ENCODE peak calls at places on chromosomes 12 and 14, in seven cellular contexts. O, X, S, F, K, U and I are unnamed samples.

GRCh38 chr14:30966415-30967363 is 58.8 kb upstream of the AP4S1 start:
- DNase-seq in U (no peak), X (no peak), S (peak), F (no peak), K (no peak), O (no peak), I (no peak)

GRCh38 chr14:69038449-69039286 is 59.6 kb upstream of the ACTN1 start:
- DNase-seq in F (no peak), S (no peak), X (no peak), U (no peak), O (no peak), K (no peak), I (peak)

GRCh38 chr14:106039400-106039799 is 513.0 kb downstream of the TMEM121 start:
- DNase-seq in O (no peak), U (peak), F (peak), X (no peak), K (no peak), S (peak), I (peak)

GRCh38 chr12:608921-609320 is 54.3 kb downstream of the NINJ2 start:
- DNase-seq in O (no peak), S (no peak), U (no peak), K (no peak), X (no peak), F (no peak), I (no peak)

GRCh38 chr12:129871991-129872969 is 31.5 kb downstream of the TMEM132D start:
- DNase-seq in O (no peak), S (no peak), X (no peak), K (no peak), F (no peak), U (no peak), I (no peak)

GRCh38 chr12:78293039-78293686 is 462.5 kb downstream of the NAV3 start:
- DNase-seq in X (no peak), F (no peak), S (no peak), O (no peak), U (no peak), K (peak), I (no peak)

GRCh38 chr12:127149226-127149964 is 1117.6 kb upstream of the TMEM132C start:
- DNase-seq in K (no peak), O (no peak), X (no peak), S (no peak), F (no peak), U (no peak), I (peak)

GRCh38 chr12:51240971-51241370 is 2.3 kb downstream of the DAZAP2 start:
- DNase-seq in F (no peak), X (no peak), U (no peak), S (no peak), K (no peak), O (no peak), I (no peak)

GRCh38 chr12:128930591-128930990 is 77.3 kb downstream of the GLT1D1 start:
- DNase-seq in O (no peak), X (no peak), F (no peak), S (no peak), U (no peak), K (no peak), I (no peak)

GRCh38 chr12:120015313-120015712 is 26.3 kb downstream of the BICDL1 start:
- DNase-seq in S (no peak), F (no peak), O (no peak), X (no peak), K (no peak), U (peak), I (no peak)

GRCh38 chr12:107884769-107885694 is 110.5 kb downstream of the ASCL4 start:
- DNase-seq in K (peak), S (peak), O (peak), U (no peak), X (peak), F (peak), I (peak)

GRCh38 chr12:43501705-43502104 is 50.3 kb downstream of the ADAMTS20 start:
- DNase-seq in K (no peak), U (no peak), F (peak), X (no peak), S (peak), O (no peak), I (peak)

GRCh38 chr12:103626498-103626897 is 39.4 kb downstream of the STAB2 start:
- DNase-seq in K (no peak), U (no peak), O (peak), X (no peak), F (no peak), S (no peak), I (peak)

GRCh38 chr12:6362383-6362782 is 13.0 kb downstream of the SCNN1A start:
- DNase-seq in S (no peak), K (no peak), U (no peak), X (no peak), F (no peak), O (peak), I (no peak)

GRCh38 chr12:78887444-78887843 is 22.9 kb downstream of the SYT1 start:
- DNase-seq in F (no peak), X (no peak), O (no peak), U (no peak), K (no peak), S (no peak), I (peak)

GRCh38 chr12:76024942-76025600 is 6.5 kb downstream of the PHLDA1 start:
- DNase-seq in X (no peak), K (no peak), F (peak), O (no peak), U (no peak), S (peak), I (no peak)

GRCh38 chr12:6341439-6342139 is at the start of gene TNFRSF1A:
- DNase-seq in F (peak), O (peak), U (peak), K (no peak), X (no peak), S (peak), I (peak)

GRCh38 chr14:22865424-22866215 is 5.9 kb upstream of the LRP10 start:
- DNase-seq in K (no peak), U (no peak), S (no peak), F (no peak), O (no peak), X (no peak), I (no peak)

GRCh38 chr14:45118594-45118993 is 15.7 kb downstream of the FKBP3 start:
- DNase-seq in U (no peak), O (no peak), S (no peak), X (no peak), K (no peak), F (no peak), I (no peak)

GRCh38 chr14:80636071-80636470 is 305.5 kb downstream of the CEP128 start:
- DNase-seq in K (no peak), O (no peak), S (peak), U (no peak), F (peak), X (no peak), I (no peak)

GRCh38 chr12:46267618-46268348 is 1.1 kb downstream of the SLC38A1 start:
- DNase-seq in X (no peak), F (no peak), O (peak), U (peak), S (peak), K (peak), I (peak)

GRCh38 chr12:50618864-50619609 is 114.3 kb downstream of the DIP2B start:
- DNase-seq in S (no peak), X (no peak), K (no peak), U (no peak), F (no peak), O (no peak), I (no peak)

GRCh38 chr14:95039259-95039992 is 117.9 kb downstream of the DICER1 start:
- DNase-seq in O (no peak), X (no peak), S (no peak), K (no peak), F (no peak), U (no peak), I (no peak)

GRCh38 chr14:79584679-79585078 is 626.6 kb downstream of the DIO2 start:
- DNase-seq in K (no peak), O (no peak), X (no peak), F (no peak), U (no peak), S (no peak), I (peak)

GRCh38 chr12:89373772-89374572 is 21.7 kb upstream of the DUSP6 start:
- DNase-seq in U (no peak), F (no peak), O (no peak), X (no peak), S (no peak), K (no peak), I (no peak)

GRCh38 chr14:33768458-33768830 is 182.4 kb downstream of the EGLN3 start:
- DNase-seq in U (no peak), O (no peak), F (no peak), K (no peak), S (no peak), X (no peak), I (no peak)

GRCh38 chr12:125259525-125259924 is 194.3 kb downstream of the AACS start:
- DNase-seq in K (no peak), S (no peak), F (no peak), X (no peak), O (no peak), U (no peak), I (no peak)

GRCh38 chr12:93336344-93336743 is 41.4 kb upstream of the NUDT4 start:
- DNase-seq in S (peak), F (no peak), K (no peak), U (no peak), O (no peak), X (no peak), I (no peak)

GRCh38 chr14:64966976-64967375 is 5.2 kb downstream of the RAB15 start:
- DNase-seq in O (no peak), S (no peak), U (no peak), F (no peak), X (no peak), K (no peak), I (peak)

GRCh38 chr12:6390084-6390799 is 6.3 kb downstream of the LTBR start:
- DNase-seq in F (no peak), S (no peak), X (no peak), O (no peak), U (no peak), K (no peak), I (no peak)

GRCh38 chr14:91515979-91516378 is 5.9 kb upstream of the PPP4R3A start:
- DNase-seq in K (no peak), X (no peak), S (no peak), F (no peak), U (no peak), O (no peak), I (no peak)

GRCh38 chr14:54175298-54175942 is 218.8 kb upstream of the BMP4 start:
- DNase-seq in K (peak), O (no peak), S (peak), F (peak), U (peak), X (peak), I (peak)

GRCh38 chr14:61140872-61141271 is 140.3 kb downstream of the TMEM30B start:
- DNase-seq in S (no peak), K (no peak), X (no peak), O (no peak), F (no peak), U (no peak), I (no peak)

GRCh38 chr12:106238146-106238545 is 9.7 kb downstream of the CKAP4 start:
- DNase-seq in S (no peak), U (no peak), X (no peak), K (no peak), F (no peak), O (no peak), I (no peak)

GRCh38 chr14:104373855-104374717 is 205.5 kb upstream of the C14orf180 start:
- DNase-seq in O (peak), F (no peak), S (no peak), U (no peak), X (no peak), K (no peak), I (no peak)